ENCODE peak calls at places on chromosomes 5 and 9, in nine cellular contexts. One of them, this sample, is unnamed.

GRCh38 chr5:84249918-84250635 is 134.6 kb downstream of the EDIL3 start:
- DNase-seq in T-helper 2 cell: no peak
- DNase-seq in stomach: no peak
- DNase-seq in ELR: peak; percentile 84
- DNase-seq in activated effector memory CD4-positive, alpha-beta T cell treated with Interleukin-2 at 50 U/mL for 16 hours: no peak
- DNase-seq in WTC11: no peak
- DNase-seq in AG09319: no peak
- DNase-seq in erythroblast: no peak
- DNase-seq in NK-92 treated with Interleukin-12 subunit alpha and Interleukin-12 subunit beta, amount 100 ng/mL, for 24 hours: no peak
- DNase-seq in this sample: peak; percentile 56

GRCh38 chr9:20559236-20559896 is 62.9 kb downstream of the MLLT3 start:
- DNase-seq in activated effector memory CD4-positive, alpha-beta T cell treated with Interleukin-2 at 50 U/mL for 16 hours: no peak
- DNase-seq in WTC11: no peak
- DNase-seq in AG09319: no peak
- DNase-seq in erythroblast: no peak
- DNase-seq in NK-92 treated with Interleukin-12 subunit alpha and Interleukin-12 subunit beta, amount 100 ng/mL, for 24 hours: no peak
- DNase-seq in T-helper 2 cell: no peak
- DNase-seq in stomach: no peak
- DNase-seq in ELR: peak; percentile 35
- DNase-seq in this sample: no peak

GRCh38 chr5:128572546-128573339 is 34.7 kb upstream of the FBN2 start:
- DNase-seq in AG09319: no peak
- DNase-seq in stomach: no peak
- DNase-seq in T-helper 2 cell: no peak
- DNase-seq in NK-92 treated with Interleukin-12 subunit alpha and Interleukin-12 subunit beta, amount 100 ng/mL, for 24 hours: no peak
- DNase-seq in ELR: peak; percentile 63
- DNase-seq in WTC11: no peak
- DNase-seq in erythroblast: no peak
- DNase-seq in activated effector memory CD4-positive, alpha-beta T cell treated with Interleukin-2 at 50 U/mL for 16 hours: no peak
- DNase-seq in this sample: no peak

GRCh38 chr5:1204693-1205242 is 3.4 kb downstream of the SLC6A19 start:
- DNase-seq in stomach: no peak
- DNase-seq in activated effector memory CD4-positive, alpha-beta T cell treated with Interleukin-2 at 50 U/mL for 16 hours: no peak
- DNase-seq in erythroblast: peak; percentile 56
- DNase-seq in T-helper 2 cell: no peak
- DNase-seq in NK-92 treated with Interleukin-12 subunit alpha and Interleukin-12 subunit beta, amount 100 ng/mL, for 24 hours: no peak
- DNase-seq in AG09319: no peak
- DNase-seq in WTC11: peak; percentile 31
- DNase-seq in ELR: peak; percentile 31
- DNase-seq in this sample: peak; percentile 51

GRCh38 chr5:90158131-90158530 is 251.4 kb downstream of the CETN3 start:
- DNase-seq in ELR: no peak
- DNase-seq in stomach: no peak
- DNase-seq in WTC11: no peak
- DNase-seq in activated effector memory CD4-positive, alpha-beta T cell treated with Interleukin-2 at 50 U/mL for 16 hours: no peak
- DNase-seq in NK-92 treated with Interleukin-12 subunit alpha and Interleukin-12 subunit beta, amount 100 ng/mL, for 24 hours: no peak
- DNase-seq in T-helper 2 cell: no peak
- DNase-seq in AG09319: no peak
- DNase-seq in erythroblast: no peak
- DNase-seq in this sample: no peak

GRCh38 chr9:100437860-100438805 is 11.2 kb downstream of the MSANTD3 start:
- DNase-seq in stomach: peak; percentile 79
- DNase-seq in AG09319: no peak
- DNase-seq in T-helper 2 cell: peak; percentile 47
- DNase-seq in activated effector memory CD4-positive, alpha-beta T cell treated with Interleukin-2 at 50 U/mL for 16 hours: peak; percentile 12
- DNase-seq in ELR: peak; percentile 89
- DNase-seq in NK-92 treated with Interleukin-12 subunit alpha and Interleukin-12 subunit beta, amount 100 ng/mL, for 24 hours: peak; percentile 26
- DNase-seq in erythroblast: peak; percentile 85
- DNase-seq in WTC11: peak; percentile 82
- DNase-seq in this sample: peak; percentile 82

GRCh38 chr5:94544784-94545318 is 73.6 kb downstream of the KIAA0825 start:
- DNase-seq in WTC11: no peak
- DNase-seq in activated effector memory CD4-positive, alpha-beta T cell treated with Interleukin-2 at 50 U/mL for 16 hours: no peak
- DNase-seq in ELR: no peak
- DNase-seq in T-helper 2 cell: no peak
- DNase-seq in NK-92 treated with Interleukin-12 subunit alpha and Interleukin-12 subunit beta, amount 100 ng/mL, for 24 hours: no peak
- DNase-seq in AG09319: no peak
- DNase-seq in stomach: no peak
- DNase-seq in erythroblast: no peak
- DNase-seq in this sample: no peak

GRCh38 chr5:55865831-55866230 is 14.7 kb downstream of the IL31RA start:
- DNase-seq in WTC11: no peak
- DNase-seq in NK-92 treated with Interleukin-12 subunit alpha and Interleukin-12 subunit beta, amount 100 ng/mL, for 24 hours: no peak
- DNase-seq in activated effector memory CD4-positive, alpha-beta T cell treated with Interleukin-2 at 50 U/mL for 16 hours: no peak
- DNase-seq in ELR: peak; percentile 26
- DNase-seq in stomach: no peak
- DNase-seq in erythroblast: no peak
- DNase-seq in T-helper 2 cell: no peak
- DNase-seq in AG09319: no peak
- DNase-seq in this sample: peak; percentile 21

GRCh38 chr9:102087141-102087540 is 348.7 kb upstream of the GRIN3A start:
- DNase-seq in ELR: no peak
- DNase-seq in activated effector memory CD4-positive, alpha-beta T cell treated with Interleukin-2 at 50 U/mL for 16 hours: no peak
- DNase-seq in erythroblast: no peak
- DNase-seq in AG09319: no peak
- DNase-seq in stomach: no peak
- DNase-seq in NK-92 treated with Interleukin-12 subunit alpha and Interleukin-12 subunit beta, amount 100 ng/mL, for 24 hours: no peak
- DNase-seq in T-helper 2 cell: no peak
- DNase-seq in WTC11: no peak
- DNase-seq in this sample: peak; percentile 2

GRCh38 chr5:86579502-86579901 is 38.2 kb upstream of the COX7C start:
- DNase-seq in stomach: no peak
- DNase-seq in NK-92 treated with Interleukin-12 subunit alpha and Interleukin-12 subunit beta, amount 100 ng/mL, for 24 hours: no peak
- DNase-seq in T-helper 2 cell: no peak
- DNase-seq in AG09319: no peak
- DNase-seq in erythroblast: no peak
- DNase-seq in activated effector memory CD4-positive, alpha-beta T cell treated with Interleukin-2 at 50 U/mL for 16 hours: no peak
- DNase-seq in WTC11: no peak
- DNase-seq in ELR: no peak
- DNase-seq in this sample: no peak

GRCh38 chr5:73380710-73381586 is 67.6 kb downstream of the FOXD1 start:
- DNase-seq in AG09319: no peak
- DNase-seq in T-helper 2 cell: no peak
- DNase-seq in stomach: no peak
- DNase-seq in erythroblast: no peak
- DNase-seq in ELR: no peak
- DNase-seq in WTC11: no peak
- DNase-seq in NK-92 treated with Interleukin-12 subunit alpha and Interleukin-12 subunit beta, amount 100 ng/mL, for 24 hours: no peak
- DNase-seq in activated effector memory CD4-positive, alpha-beta T cell treated with Interleukin-2 at 50 U/mL for 16 hours: no peak
- DNase-seq in this sample: peak; percentile 39

GRCh38 chr5:42944989-42945388 is 95.1 kb downstream of the ANXA2R start:
- DNase-seq in stomach: no peak
- DNase-seq in WTC11: no peak
- DNase-seq in AG09319: peak; percentile 48
- DNase-seq in erythroblast: no peak
- DNase-seq in T-helper 2 cell: no peak
- DNase-seq in NK-92 treated with Interleukin-12 subunit alpha and Interleukin-12 subunit beta, amount 100 ng/mL, for 24 hours: no peak
- DNase-seq in activated effector memory CD4-positive, alpha-beta T cell treated with Interleukin-2 at 50 U/mL for 16 hours: no peak
- DNase-seq in ELR: peak; percentile 95
- DNase-seq in this sample: peak; percentile 56

GRCh38 chr9:124852121-124852828 is 985 bp upstream of the WDR38 start:
- DNase-seq in activated effector memory CD4-positive, alpha-beta T cell treated with Interleukin-2 at 50 U/mL for 16 hours: no peak
- DNase-seq in T-helper 2 cell: no peak
- DNase-seq in WTC11: no peak
- DNase-seq in ELR: no peak
- DNase-seq in AG09319: no peak
- DNase-seq in erythroblast: no peak
- DNase-seq in stomach: no peak
- DNase-seq in NK-92 treated with Interleukin-12 subunit alpha and Interleukin-12 subunit beta, amount 100 ng/mL, for 24 hours: no peak
- DNase-seq in this sample: no peak

GRCh38 chr5:153562189-153562588 is 71.7 kb downstream of the GRIA1 start:
- DNase-seq in NK-92 treated with Interleukin-12 subunit alpha and Interleukin-12 subunit beta, amount 100 ng/mL, for 24 hours: no peak
- DNase-seq in AG09319: no peak
- DNase-seq in ELR: peak; percentile 80
- DNase-seq in T-helper 2 cell: no peak
- DNase-seq in stomach: no peak
- DNase-seq in activated effector memory CD4-positive, alpha-beta T cell treated with Interleukin-2 at 50 U/mL for 16 hours: no peak
- DNase-seq in WTC11: no peak
- DNase-seq in erythroblast: no peak
- DNase-seq in this sample: peak; percentile 87

GRCh38 chr5:171513591-171513990 is 94.1 kb downstream of the FGF18 start:
- DNase-seq in NK-92 treated with Interleukin-12 subunit alpha and Interleukin-12 subunit beta, amount 100 ng/mL, for 24 hours: no peak
- DNase-seq in AG09319: no peak
- DNase-seq in stomach: no peak
- DNase-seq in activated effector memory CD4-positive, alpha-beta T cell treated with Interleukin-2 at 50 U/mL for 16 hours: no peak
- DNase-seq in T-helper 2 cell: no peak
- DNase-seq in ELR: no peak
- DNase-seq in WTC11: no peak
- DNase-seq in erythroblast: no peak
- DNase-seq in this sample: no peak

GRCh38 chr9:35990155-35990554 is 32.2 kb upstream of the OR2S2 start:
- DNase-seq in ELR: no peak
- DNase-seq in AG09319: no peak
- DNase-seq in erythroblast: no peak
- DNase-seq in NK-92 treated with Interleukin-12 subunit alpha and Interleukin-12 subunit beta, amount 100 ng/mL, for 24 hours: no peak
- DNase-seq in stomach: no peak
- DNase-seq in T-helper 2 cell: no peak
- DNase-seq in WTC11: no peak
- DNase-seq in activated effector memory CD4-positive, alpha-beta T cell treated with Interleukin-2 at 50 U/mL for 16 hours: no peak
- DNase-seq in this sample: no peak

GRCh38 chr9:8338249-8338721 is 538.7 kb upstream of the DMAC1 start:
- DNase-seq in erythroblast: no peak
- DNase-seq in NK-92 treated with Interleukin-12 subunit alpha and Interleukin-12 subunit beta, amount 100 ng/mL, for 24 hours: no peak
- DNase-seq in stomach: no peak
- DNase-seq in ELR: no peak
- DNase-seq in activated effector memory CD4-positive, alpha-beta T cell treated with Interleukin-2 at 50 U/mL for 16 hours: no peak
- DNase-seq in AG09319: no peak
- DNase-seq in WTC11: no peak
- DNase-seq in T-helper 2 cell: no peak
- DNase-seq in this sample: no peak

GRCh38 chr5:80408976-80409926 is 1.4 kb downstream of the ZFYVE16 start:
- DNase-seq in stomach: no peak
- DNase-seq in ELR: peak; percentile 27
- DNase-seq in AG09319: no peak
- DNase-seq in T-helper 2 cell: no peak
- DNase-seq in NK-92 treated with Interleukin-12 subunit alpha and Interleukin-12 subunit beta, amount 100 ng/mL, for 24 hours: no peak
- DNase-seq in WTC11: no peak
- DNase-seq in erythroblast: no peak
- DNase-seq in activated effector memory CD4-positive, alpha-beta T cell treated with Interleukin-2 at 50 U/mL for 16 hours: no peak
- DNase-seq in this sample: no peak

GRCh38 chr9:109894921-109895758 is 115.1 kb downstream of the PALM2AKAP2 start:
- DNase-seq in NK-92 treated with Interleukin-12 subunit alpha and Interleukin-12 subunit beta, amount 100 ng/mL, for 24 hours: no peak
- DNase-seq in erythroblast: no peak
- DNase-seq in ELR: peak; percentile 46
- DNase-seq in WTC11: no peak
- DNase-seq in stomach: no peak
- DNase-seq in activated effector memory CD4-positive, alpha-beta T cell treated with Interleukin-2 at 50 U/mL for 16 hours: no peak
- DNase-seq in T-helper 2 cell: no peak
- DNase-seq in AG09319: no peak
- DNase-seq in this sample: no peak

GRCh38 chr9:15513335-15513734 is 2.6 kb upstream of the PSIP1 start:
- DNase-seq in erythroblast: peak; percentile 58
- DNase-seq in ELR: peak; percentile 57
- DNase-seq in stomach: no peak
- DNase-seq in WTC11: peak; percentile 64
- DNase-seq in AG09319: no peak
- DNase-seq in activated effector memory CD4-positive, alpha-beta T cell treated with Interleukin-2 at 50 U/mL for 16 hours: no peak
- DNase-seq in T-helper 2 cell: no peak
- DNase-seq in NK-92 treated with Interleukin-12 subunit alpha and Interleukin-12 subunit beta, amount 100 ng/mL, for 24 hours: no peak
- DNase-seq in this sample: peak; percentile 87

GRCh38 chr5:40681351-40682311 is 1.9 kb downstream of the PTGER4 start:
- DNase-seq in ELR: no peak
- DNase-seq in stomach: peak; percentile 44
- DNase-seq in T-helper 2 cell: no peak
- DNase-seq in WTC11: peak; percentile 45
- DNase-seq in activated effector memory CD4-positive, alpha-beta T cell treated with Interleukin-2 at 50 U/mL for 16 hours: peak; percentile 30
- DNase-seq in erythroblast: peak; percentile 12
- DNase-seq in NK-92 treated with Interleukin-12 subunit alpha and Interleukin-12 subunit beta, amount 100 ng/mL, for 24 hours: peak; percentile 56
- DNase-seq in AG09319: no peak
- DNase-seq in this sample: peak; percentile 46

GRCh38 chr5:116418016-116418415 is 156.6 kb downstream of the SEMA6A start:
- DNase-seq in ELR: no peak
- DNase-seq in AG09319: no peak
- DNase-seq in WTC11: no peak
- DNase-seq in activated effector memory CD4-positive, alpha-beta T cell treated with Interleukin-2 at 50 U/mL for 16 hours: no peak
- DNase-seq in NK-92 treated with Interleukin-12 subunit alpha and Interleukin-12 subunit beta, amount 100 ng/mL, for 24 hours: no peak
- DNase-seq in stomach: no peak
- DNase-seq in T-helper 2 cell: no peak
- DNase-seq in erythroblast: no peak
- DNase-seq in this sample: no peak

GRCh38 chr5:59540366-59540765 is 353.2 kb downstream of the PDE4D start:
- DNase-seq in stomach: peak; percentile 28
- DNase-seq in NK-92 treated with Interleukin-12 subunit alpha and Interleukin-12 subunit beta, amount 100 ng/mL, for 24 hours: no peak
- DNase-seq in AG09319: no peak
- DNase-seq in activated effector memory CD4-positive, alpha-beta T cell treated with Interleukin-2 at 50 U/mL for 16 hours: no peak
- DNase-seq in erythroblast: no peak
- DNase-seq in T-helper 2 cell: no peak
- DNase-seq in WTC11: no peak
- DNase-seq in ELR: no peak
- DNase-seq in this sample: no peak

GRCh38 chr5:132466453-132467291 is 23.9 kb downstream of the IRF1 start:
- DNase-seq in stomach: peak; percentile 51
- DNase-seq in ELR: peak; percentile 71
- DNase-seq in activated effector memory CD4-positive, alpha-beta T cell treated with Interleukin-2 at 50 U/mL for 16 hours: peak; percentile 66
- DNase-seq in NK-92 treated with Interleukin-12 subunit alpha and Interleukin-12 subunit beta, amount 100 ng/mL, for 24 hours: peak; percentile 92
- DNase-seq in AG09319: no peak
- DNase-seq in erythroblast: no peak
- DNase-seq in WTC11: no peak
- DNase-seq in T-helper 2 cell: no peak
- DNase-seq in this sample: peak; percentile 27

GRCh38 chr5:67426961-67427630 is 230.5 kb upstream of the CD180 start:
- DNase-seq in erythroblast: no peak
- DNase-seq in NK-92 treated with Interleukin-12 subunit alpha and Interleukin-12 subunit beta, amount 100 ng/mL, for 24 hours: no peak
- DNase-seq in AG09319: no peak
- DNase-seq in stomach: no peak
- DNase-seq in ELR: no peak
- DNase-seq in WTC11: no peak
- DNase-seq in activated effector memory CD4-positive, alpha-beta T cell treated with Interleukin-2 at 50 U/mL for 16 hours: no peak
- DNase-seq in T-helper 2 cell: no peak
- DNase-seq in this sample: peak; percentile 31

GRCh38 chr9:134046894-134047681 is 20.7 kb downstream of the BRD3 start:
- DNase-seq in stomach: peak; percentile 62
- DNase-seq in AG09319: no peak
- DNase-seq in erythroblast: no peak
- DNase-seq in T-helper 2 cell: no peak
- DNase-seq in ELR: no peak
- DNase-seq in NK-92 treated with Interleukin-12 subunit alpha and Interleukin-12 subunit beta, amount 100 ng/mL, for 24 hours: no peak
- DNase-seq in activated effector memory CD4-positive, alpha-beta T cell treated with Interleukin-2 at 50 U/mL for 16 hours: no peak
- DNase-seq in WTC11: no peak
- DNase-seq in this sample: no peak

GRCh38 chr5:103060414-103060954 is 59.5 kb downstream of the GIN1 start:
- DNase-seq in AG09319: no peak
- DNase-seq in ELR: no peak
- DNase-seq in WTC11: no peak
- DNase-seq in stomach: no peak
- DNase-seq in erythroblast: no peak
- DNase-seq in T-helper 2 cell: no peak
- DNase-seq in activated effector memory CD4-positive, alpha-beta T cell treated with Interleukin-2 at 50 U/mL for 16 hours: no peak
- DNase-seq in NK-92 treated with Interleukin-12 subunit alpha and Interleukin-12 subunit beta, amount 100 ng/mL, for 24 hours: no peak
- DNase-seq in this sample: no peak

GRCh38 chr5:135400866-135401265 is 1.8 kb upstream of the MACROH2A1 start:
- DNase-seq in stomach: no peak
- DNase-seq in ELR: no peak
- DNase-seq in AG09319: no peak
- DNase-seq in WTC11: no peak
- DNase-seq in NK-92 treated with Interleukin-12 subunit alpha and Interleukin-12 subunit beta, amount 100 ng/mL, for 24 hours: no peak
- DNase-seq in T-helper 2 cell: no peak
- DNase-seq in erythroblast: no peak
- DNase-seq in activated effector memory CD4-positive, alpha-beta T cell treated with Interleukin-2 at 50 U/mL for 16 hours: no peak
- DNase-seq in this sample: peak; percentile 38

GRCh38 chr9:84271004-84271886 is 69.3 kb downstream of the SLC28A3 start:
- DNase-seq in NK-92 treated with Interleukin-12 subunit alpha and Interleukin-12 subunit beta, amount 100 ng/mL, for 24 hours: no peak
- DNase-seq in stomach: peak; percentile 36
- DNase-seq in WTC11: peak; percentile 61
- DNase-seq in activated effector memory CD4-positive, alpha-beta T cell treated with Interleukin-2 at 50 U/mL for 16 hours: no peak
- DNase-seq in ELR: peak; percentile 74
- DNase-seq in erythroblast: no peak
- DNase-seq in T-helper 2 cell: no peak
- DNase-seq in AG09319: peak; percentile 16
- DNase-seq in this sample: peak; percentile 86

GRCh38 chr5:177608243-177609075 is 8.5 kb downstream of the B4GALT7 start:
- DNase-seq in WTC11: no peak
- DNase-seq in NK-92 treated with Interleukin-12 subunit alpha and Interleukin-12 subunit beta, amount 100 ng/mL, for 24 hours: no peak
- DNase-seq in activated effector memory CD4-positive, alpha-beta T cell treated with Interleukin-2 at 50 U/mL for 16 hours: no peak
- DNase-seq in AG09319: no peak
- DNase-seq in T-helper 2 cell: no peak
- DNase-seq in erythroblast: no peak
- DNase-seq in stomach: no peak
- DNase-seq in ELR: no peak
- DNase-seq in this sample: no peak

GRCh38 chr5:159061186-159061796 is 38.4 kb downstream of the EBF1 start:
- DNase-seq in stomach: no peak
- DNase-seq in ELR: peak; percentile 79
- DNase-seq in WTC11: no peak
- DNase-seq in NK-92 treated with Interleukin-12 subunit alpha and Interleukin-12 subunit beta, amount 100 ng/mL, for 24 hours: no peak
- DNase-seq in T-helper 2 cell: no peak
- DNase-seq in activated effector memory CD4-positive, alpha-beta T cell treated with Interleukin-2 at 50 U/mL for 16 hours: no peak
- DNase-seq in AG09319: no peak
- DNase-seq in erythroblast: no peak
- DNase-seq in this sample: peak; percentile 17

This sample was measured in mesendoderm.